ENCODE peak calls at places on chromosome 10, in four cellular contexts. G is LNCaP clone FGC, J is IMR-90, D is WTC11. X is an unnamed sample.

GRCh38 chr10:30434273-30435067 is 486 bp downstream of the MAP3K8 start:
- DNase-seq in G (no peak), D (peak), J (peak), X (peak)

GRCh38 chr10:82150123-82150900 is 275.3 kb downstream of the NRG3 start:
- DNase-seq in J (no peak), G (peak), D (peak), X (no peak)

GRCh38 chr10:11515596-11516418 is 95.6 kb downstream of the USP6NL start:
- DNase-seq in D (peak), G (peak), J (peak), X (peak)

GRCh38 chr10:119370046-119370770 is 162.8 kb downstream of the GRK5 start:
- DNase-seq in J (peak), G (no peak), D (no peak), X (no peak)

GRCh38 chr10:86665868-86666267 is 2.4 kb upstream of the LDB3 start:
- DNase-seq in D (no peak), G (no peak), J (no peak), X (no peak)

GRCh38 chr10:66880826-66881225 is 45.0 kb upstream of the LRRTM3 start:
- DNase-seq in J (no peak), G (no peak), D (no peak), X (no peak)

GRCh38 chr10:58291538-58292174 is 22.7 kb downstream of the CISD1 start:
- DNase-seq in G (peak), J (peak), D (no peak), X (peak)

GRCh38 chr10:31604141-31604540 is 285.1 kb downstream of the ZEB1 start:
- DNase-seq in D (no peak), G (no peak), J (peak), X (no peak)

GRCh38 chr10:61187601-61188000 is 243.6 kb upstream of the RHOBTB1 start:
- DNase-seq in J (no peak), G (no peak), D (no peak), X (no peak)

GRCh38 chr10:33235951-33236350 is 98.5 kb downstream of the NRP1 start:
- DNase-seq in J (no peak), D (no peak), G (no peak), X (no peak)

DNA sequence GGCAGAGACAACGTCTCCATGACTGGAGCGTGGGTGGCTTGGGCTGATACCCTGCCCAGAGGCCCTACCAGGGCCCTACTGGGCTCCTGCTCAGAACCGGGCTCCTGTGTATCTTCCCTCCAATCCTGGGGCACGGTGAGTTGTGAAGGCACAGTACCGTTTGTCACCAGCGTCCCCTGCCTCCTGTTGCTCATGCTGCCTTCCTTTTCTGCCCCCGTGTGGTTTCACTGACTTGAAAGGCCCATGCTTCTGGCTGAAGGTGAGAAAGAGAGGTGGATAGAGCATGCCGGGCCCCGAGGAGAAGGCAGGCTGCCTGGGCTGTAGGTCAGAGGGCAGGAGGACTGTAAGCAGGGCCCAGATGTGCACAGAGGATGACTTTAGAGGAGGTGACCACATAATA is 9.1 kb upstream of the DMBT1 start:
- DNase-seq in G (no peak), J (no peak), D (no peak), X (no peak)
- TF ChIP-seq CTCF in G (no peak), J (no peak), D (no peak), X (no peak)

GRCh38 chr10:24952146-24952700 is at the start of gene PRTFDC1:
- DNase-seq in G (no peak), J (no peak), D (peak), X (peak)
- TF ChIP-seq CTCF in G (no peak), J (no peak), D (no peak), X (no peak)

GRCh38 chr10:45003432-45004000 is 2.8 kb downstream of the ZNF22 start:
- DNase-seq in G (no peak), D (no peak), J (no peak), X (no peak)

GRCh38 chr10:45004661-45005060 is 3.9 kb downstream of the ZNF22 start:
- DNase-seq in D (no peak), J (no peak), G (no peak), X (no peak)

GRCh38 chr10:45000764-45001381 is at the start of gene ZNF22:
- DNase-seq in D (peak), J (peak), G (no peak), X (no peak)

GRCh38 chr10:45000138-45000763 is 472 bp upstream of the ZNF22 start:
- DNase-seq in J (peak), D (no peak), G (no peak), X (no peak)

GRCh38 chr10:45001382-45002148 is 842 bp downstream of the ZNF22 start:
- DNase-seq in G (peak), D (no peak), J (peak), X (peak)
- TF ChIP-seq CTCF in G (no peak), D (no peak), J (no peak), X (no peak)

GRCh38 chr10:19778996-19779395 is 37.2 kb upstream of the PLXDC2 start:
- DNase-seq in G (no peak), D (no peak), J (no peak), X (no peak)

GRCh38 chr10:19772958-19773357 is 43.3 kb upstream of the PLXDC2 start:
- DNase-seq in J (no peak), G (no peak), D (no peak), X (no peak)

GRCh38 chr10:19775286-19775685 is 40.9 kb upstream of the PLXDC2 start:
- DNase-seq in J (no peak), D (no peak), G (no peak), X (no peak)
- TF ChIP-seq CTCF in J (no peak), D (no peak), G (no peak), X (no peak)

GRCh38 chr10:70849582-70850016 is 33.9 kb downstream of the SGPL1 start:
- DNase-seq in G (no peak), J (peak), D (no peak), X (no peak)

GRCh38 chr10:70845261-70845660 is 29.5 kb downstream of the SGPL1 start:
- DNase-seq in J (no peak), G (no peak), D (no peak), X (no peak)

GRCh38 chr10:70847666-70848360 is 32.1 kb downstream of the SGPL1 start:
- DNase-seq in J (peak), G (no peak), D (no peak), X (no peak)

GRCh38 chr10:70843776-70844489 is 28.2 kb downstream of the SGPL1 start:
- DNase-seq in G (no peak), D (no peak), J (no peak), X (no peak)

GRCh38 chr10:70846795-70847194 is 31.0 kb downstream of the SGPL1 start:
- DNase-seq in D (no peak), J (no peak), G (no peak), X (no peak)
- TF ChIP-seq CTCF in D (no peak), J (no peak), G (no peak), X (no peak)

GRCh38 chr10:132383751-132384181 is 13.2 kb upstream of the PWWP2B start:
- DNase-seq in D (no peak), G (no peak), J (no peak), X (no peak)
- TF ChIP-seq CTCF in D (no peak), G (no peak), J (no peak), X (no peak)

GRCh38 chr10:323651-324293 is 188.5 kb downstream of the ZMYND11 start:
- DNase-seq in G (no peak), D (no peak), J (peak), X (no peak)
- TF ChIP-seq CTCF in G (no peak), D (no peak), J (no peak), X (no peak)

DNA sequence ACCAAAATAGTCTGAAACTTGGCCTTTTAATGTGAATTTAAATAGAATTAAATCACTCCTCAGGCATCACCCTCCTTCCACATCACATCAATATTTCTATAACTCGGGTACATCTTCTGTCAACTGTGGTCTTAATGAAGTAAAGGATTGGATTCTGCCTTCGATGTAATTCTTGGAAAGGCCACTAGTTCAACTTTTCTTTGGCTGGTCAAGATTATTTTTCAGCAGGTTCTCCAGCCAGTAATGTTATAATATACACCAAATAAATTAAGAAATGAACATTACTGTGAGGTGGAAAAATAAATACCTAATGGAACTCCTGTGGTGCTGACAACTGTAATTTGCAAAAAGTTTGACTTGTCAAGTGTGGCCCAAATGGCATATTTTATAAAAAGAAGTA is 9.7 kb upstream of the SLC16A9 start:
- DNase-seq in J (no peak), G (no peak), D (no peak), X (no peak)
- TF ChIP-seq CTCF in J (no peak), G (no peak), D (peak), X (no peak)

GRCh38 chr10:104334561-104334960 is 3.7 kb downstream of the ITPRIP start:
- DNase-seq in G (no peak), J (no peak), D (no peak), X (no peak)
- TF ChIP-seq CTCF in G (no peak), J (no peak), D (no peak), X (no peak)